ENCODE peak calls at places on chromosome 2, in four cellular contexts. One of them, this sample, is unnamed. For H3K36me3, the result is how much of the 10 kb centered on the place peaks cover.

GRCh38 chr2:203869610-203870042 is 2.1 kb downstream of the CTLA4 start:
- DNase-seq in astrocyte: no peak
- DNase-seq in mucosa of descending colon: no peak
- DNase-seq in SK-N-SH: no peak
- DNase-seq in this sample: no peak

GRCh38 chr2:216555274-216555673 is 56.6 kb downstream of the RPL37A start:
- DNase-seq in SK-N-SH: no peak
- DNase-seq in mucosa of descending colon: no peak
- DNase-seq in astrocyte: peak
- DNase-seq in this sample: no peak

GRCh38 chr2:233847248-233847898 is 7.0 kb downstream of the HJURP start:
- DNase-seq in astrocyte: no peak
- DNase-seq in SK-N-SH: no peak
- DNase-seq in mucosa of descending colon: no peak
- DNase-seq in this sample: no peak

GRCh38 chr2:160747771-160748170 is 254.2 kb upstream of the RBMS1 start:
- DNase-seq in astrocyte: peak
- DNase-seq in mucosa of descending colon: no peak
- DNase-seq in SK-N-SH: no peak
- DNase-seq in this sample: no peak

GRCh38 chr2:55102056-55102812 is 52.0 kb upstream of the RTN4 start:
- DNase-seq in mucosa of descending colon: no peak
- DNase-seq in astrocyte: peak
- DNase-seq in SK-N-SH: no peak
- DNase-seq in this sample: no peak

GRCh38 chr2:156430978-156431358 is 5.2 kb upstream of the GPD2 start:
- DNase-seq in SK-N-SH: no peak
- DNase-seq in astrocyte: peak
- DNase-seq in mucosa of descending colon: no peak
- DNase-seq in this sample: peak

GRCh38 chr2:118815731-118816130 is 31.7 kb downstream of the EN1 start:
- DNase-seq in mucosa of descending colon: no peak
- DNase-seq in astrocyte: no peak
- DNase-seq in SK-N-SH: no peak
- DNase-seq in this sample: no peak

GRCh38 chr2:239678666-239679296 is 278.0 kb upstream of the HDAC4 start:
- DNase-seq in astrocyte: no peak
- DNase-seq in SK-N-SH: no peak
- DNase-seq in mucosa of descending colon: no peak
- DNase-seq in this sample: no peak

GRCh38 chr2:174824098-174824497 is 59.8 kb upstream of the CHRNA1 start:
- DNase-seq in mucosa of descending colon: no peak
- DNase-seq in astrocyte: no peak
- DNase-seq in SK-N-SH: no peak
- DNase-seq in this sample: no peak

GRCh38 chr2:182941121-182941713 is 74.8 kb upstream of the FRZB start:
- DNase-seq in mucosa of descending colon: no peak
- DNase-seq in SK-N-SH: peak
- DNase-seq in astrocyte: no peak
- DNase-seq in this sample: no peak

GRCh38 chr2:198913394-198914152 is 544.2 kb downstream of the SATB2 start:
- DNase-seq in mucosa of descending colon: no peak
- DNase-seq in astrocyte: no peak
- DNase-seq in SK-N-SH: no peak
- DNase-seq in this sample: peak

GRCh38 chr2:216774620-216775019 is 79.3 kb upstream of the IGFBP5 start:
- DNase-seq in SK-N-SH: no peak
- DNase-seq in mucosa of descending colon: no peak
- DNase-seq in astrocyte: peak
- DNase-seq in this sample: no peak

GRCh38 chr2:71700041-71700879 is 246.9 kb downstream of the DYSF start:
- DNase-seq in SK-N-SH: no peak
- DNase-seq in astrocyte: no peak
- DNase-seq in mucosa of descending colon: no peak
- DNase-seq in this sample: no peak

GRCh38 chr2:153197635-153198386 is 280.8 kb downstream of the RPRM start:
- DNase-seq in mucosa of descending colon: no peak
- DNase-seq in astrocyte: no peak
- DNase-seq in SK-N-SH: no peak
- DNase-seq in this sample: no peak

GRCh38 chr2:224584768-224585204 is 377 bp downstream of the CUL3 start:
- DNase-seq in mucosa of descending colon: no peak
- DNase-seq in astrocyte: no peak
- DNase-seq in SK-N-SH: peak
- DNase-seq in this sample: peak

GRCh38 chr2:219171231-219171651 is 1.4 kb upstream of the SLC23A3 start:
- DNase-seq in SK-N-SH: peak
- DNase-seq in astrocyte: peak
- DNase-seq in mucosa of descending colon: no peak
- DNase-seq in this sample: no peak

GRCh38 chr2:65075605-65076344 is 19.6 kb downstream of the CEP68 start:
- DNase-seq in SK-N-SH: no peak
- DNase-seq in mucosa of descending colon: peak
- DNase-seq in astrocyte: no peak
- DNase-seq in this sample: no peak

GRCh38 chr2:9327873-9328352 is 95.4 kb downstream of the ITGB1BP1 start:
- DNase-seq in astrocyte: no peak
- DNase-seq in mucosa of descending colon: no peak
- DNase-seq in SK-N-SH: no peak
- DNase-seq in this sample: no peak

GRCh38 chr2:109185338-109185737 is 56.3 kb downstream of the SH3RF3 start:
- DNase-seq in mucosa of descending colon: no peak
- DNase-seq in SK-N-SH: peak
- DNase-seq in astrocyte: peak
- DNase-seq in this sample: no peak

GRCh38 chr2:239098288-239098970 is 250.5 kb downstream of the TWIST2 start:
- DNase-seq in astrocyte: no peak
- DNase-seq in SK-N-SH: no peak
- DNase-seq in mucosa of descending colon: no peak
- DNase-seq in this sample: no peak

GRCh38 chr2:205720451-205720902 is 38.2 kb downstream of the NRP2 start:
- DNase-seq in SK-N-SH: no peak
- DNase-seq in mucosa of descending colon: peak
- DNase-seq in astrocyte: no peak
- DNase-seq in this sample: no peak

GRCh38 chr2:36497570-36498163 is 100.3 kb downstream of the FEZ2 start:
- DNase-seq in SK-N-SH: no peak
- DNase-seq in astrocyte: no peak
- DNase-seq in mucosa of descending colon: no peak
- DNase-seq in this sample: no peak

GRCh38 chr2:128531856-128532255 is 213.2 kb upstream of the HS6ST1 start:
- DNase-seq in mucosa of descending colon: no peak
- DNase-seq in SK-N-SH: no peak
- DNase-seq in astrocyte: no peak
- DNase-seq in this sample: no peak

GRCh38 chr2:160910681-160911080 is 249.5 kb upstream of the TANK start:
- DNase-seq in astrocyte: peak
- DNase-seq in mucosa of descending colon: no peak
- DNase-seq in SK-N-SH: peak
- DNase-seq in this sample: no peak

GRCh38 chr2:197359859-197360258 is 49.3 kb upstream of the ANKRD44 start:
- DNase-seq in SK-N-SH: no peak
- DNase-seq in astrocyte: no peak
- DNase-seq in mucosa of descending colon: no peak
- DNase-seq in this sample: no peak
- TF ChIP-seq CTCF in SK-N-SH: no peak
- TF ChIP-seq CTCF in astrocyte: no peak
- TF ChIP-seq CTCF in mucosa of descending colon: no peak
- TF ChIP-seq CTCF in this sample: peak

GRCh38 chr2:135154962-135155361 is 102.9 kb downstream of the RAB3GAP1 start:
- DNase-seq in SK-N-SH: no peak
- DNase-seq in mucosa of descending colon: no peak
- DNase-seq in astrocyte: no peak
- DNase-seq in this sample: no peak

GRCh38 chr2:135163306-135163705 is 111.2 kb downstream of the RAB3GAP1 start:
- DNase-seq in astrocyte: no peak
- DNase-seq in mucosa of descending colon: no peak
- DNase-seq in SK-N-SH: no peak
- DNase-seq in this sample: no peak

GRCh38 chr2:135157856-135158255 is 105.8 kb downstream of the RAB3GAP1 start:
- DNase-seq in mucosa of descending colon: no peak
- DNase-seq in SK-N-SH: no peak
- DNase-seq in astrocyte: no peak
- DNase-seq in this sample: no peak

GRCh38 chr2:135162377-135162776 is 110.3 kb downstream of the RAB3GAP1 start:
- DNase-seq in astrocyte: no peak
- DNase-seq in SK-N-SH: no peak
- DNase-seq in mucosa of descending colon: no peak
- DNase-seq in this sample: no peak

GRCh38 chr2:135159191-135159590 is 107.1 kb downstream of the RAB3GAP1 start:
- DNase-seq in mucosa of descending colon: no peak
- DNase-seq in astrocyte: no peak
- DNase-seq in SK-N-SH: no peak
- DNase-seq in this sample: no peak
- H3K36me3 ChIP-seq in mucosa of descending colon: under half
- H3K36me3 ChIP-seq in astrocyte: under half
- H3K36me3 ChIP-seq in SK-N-SH: half or more
- H3K36me3 ChIP-seq in this sample: under half

GRCh38 chr2:19228720-19229119 is 129.7 kb downstream of the OSR1 start:
- DNase-seq in astrocyte: no peak
- DNase-seq in mucosa of descending colon: no peak
- DNase-seq in SK-N-SH: no peak
- DNase-seq in this sample: no peak
- TF ChIP-seq CTCF in astrocyte: no peak
- TF ChIP-seq CTCF in mucosa of descending colon: no peak
- TF ChIP-seq CTCF in SK-N-SH: no peak
- TF ChIP-seq CTCF in this sample: no peak

DNA sequence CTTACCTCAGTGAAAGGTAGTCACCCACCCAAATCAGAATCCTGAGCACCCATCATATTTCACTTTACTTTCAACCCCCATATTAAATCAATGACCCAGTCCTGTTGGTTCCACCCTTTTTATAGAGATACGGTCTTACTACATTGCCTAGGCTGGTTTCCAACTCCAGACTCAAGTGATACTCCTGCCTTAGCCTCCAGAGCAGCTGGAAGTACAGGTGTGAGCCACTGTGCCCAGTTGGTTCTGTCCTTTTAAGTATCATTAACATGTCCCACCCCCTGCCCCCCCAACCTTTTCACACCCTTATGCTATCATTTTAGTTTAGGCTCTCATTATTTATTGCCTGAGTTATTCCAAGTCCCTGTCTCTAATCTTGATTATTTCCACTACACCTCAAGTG is 28.7 kb downstream of the MSH6 start:
- DNase-seq in astrocyte: no peak
- DNase-seq in SK-N-SH: no peak
- DNase-seq in mucosa of descending colon: no peak
- DNase-seq in this sample: no peak
- H3K36me3 ChIP-seq in astrocyte: under half
- H3K36me3 ChIP-seq in SK-N-SH: half or more
- H3K36me3 ChIP-seq in mucosa of descending colon: under half
- H3K36me3 ChIP-seq in this sample: under half

GRCh38 chr2:3737128-3737527 is 33.8 kb downstream of the DCDC2C start:
- DNase-seq in astrocyte: no peak
- DNase-seq in mucosa of descending colon: no peak
- DNase-seq in SK-N-SH: no peak
- DNase-seq in this sample: no peak

GRCh38 chr2:3741372-3741771 is 38.0 kb downstream of the DCDC2C start:
- DNase-seq in astrocyte: no peak
- DNase-seq in mucosa of descending colon: no peak
- DNase-seq in SK-N-SH: no peak
- DNase-seq in this sample: no peak

GRCh38 chr2:3736112-3736511 is 32.7 kb downstream of the DCDC2C start:
- DNase-seq in astrocyte: no peak
- DNase-seq in mucosa of descending colon: no peak
- DNase-seq in SK-N-SH: no peak
- DNase-seq in this sample: no peak

GRCh38 chr2:3739313-3739712 is 35.9 kb downstream of the DCDC2C start:
- DNase-seq in astrocyte: no peak
- DNase-seq in mucosa of descending colon: no peak
- DNase-seq in SK-N-SH: no peak
- DNase-seq in this sample: no peak

GRCh38 chr2:3738454-3738853 is 35.1 kb downstream of the DCDC2C start:
- DNase-seq in astrocyte: no peak
- DNase-seq in mucosa of descending colon: no peak
- DNase-seq in SK-N-SH: peak
- DNase-seq in this sample: no peak
- TF ChIP-seq CTCF in astrocyte: peak
- TF ChIP-seq CTCF in mucosa of descending colon: no peak
- TF ChIP-seq CTCF in SK-N-SH: peak
- TF ChIP-seq CTCF in this sample: no peak

DNA sequence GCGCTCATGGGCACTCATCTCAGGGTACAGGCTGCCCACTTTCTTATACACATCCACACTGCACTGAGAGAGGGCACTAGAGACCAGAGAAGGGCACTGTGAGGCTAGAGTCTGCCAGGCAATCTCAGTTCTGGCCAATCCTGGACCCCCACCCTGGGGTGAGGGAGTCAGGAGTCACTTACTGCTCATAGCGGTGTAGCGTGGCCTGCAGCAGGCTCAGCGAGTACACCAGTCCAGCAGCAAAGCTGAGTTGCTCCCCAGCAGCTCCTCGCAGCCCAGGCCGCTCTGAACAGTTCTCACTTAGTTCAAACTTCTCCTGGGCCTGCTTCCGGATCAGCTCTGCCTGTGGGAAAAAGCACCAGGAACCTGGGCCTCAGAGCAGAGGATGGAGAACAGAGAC is 12.3 kb downstream of the DCTN1 start:
- DNase-seq in astrocyte: no peak
- DNase-seq in SK-N-SH: no peak
- DNase-seq in mucosa of descending colon: no peak
- DNase-seq in this sample: no peak
- H3K36me3 ChIP-seq in astrocyte: half or more
- H3K36me3 ChIP-seq in SK-N-SH: under half
- H3K36me3 ChIP-seq in mucosa of descending colon: under half
- H3K36me3 ChIP-seq in this sample: under half

GRCh38 chr2:42810126-42810970 is 18.0 kb upstream of the HAAO start:
- DNase-seq in astrocyte: peak
- DNase-seq in SK-N-SH: peak
- DNase-seq in mucosa of descending colon: peak
- DNase-seq in this sample: peak

GRCh38 chr2:42808301-42808700 is 15.9 kb upstream of the HAAO start:
- DNase-seq in astrocyte: no peak
- DNase-seq in mucosa of descending colon: no peak
- DNase-seq in SK-N-SH: no peak
- DNase-seq in this sample: no peak

GRCh38 chr2:42809131-42809875 is 16.9 kb upstream of the HAAO start:
- DNase-seq in mucosa of descending colon: peak
- DNase-seq in astrocyte: no peak
- DNase-seq in SK-N-SH: peak
- DNase-seq in this sample: no peak

GRCh38 chr2:42810971-42811865 is 18.8 kb upstream of the HAAO start:
- DNase-seq in SK-N-SH: peak
- DNase-seq in mucosa of descending colon: peak
- DNase-seq in astrocyte: peak
- DNase-seq in this sample: no peak

GRCh38 chr2:42809876-42810125 is 17.4 kb upstream of the HAAO start:
- DNase-seq in astrocyte: peak
- DNase-seq in SK-N-SH: peak
- DNase-seq in mucosa of descending colon: peak
- DNase-seq in this sample: no peak
- TF ChIP-seq CTCF in astrocyte: no peak
- TF ChIP-seq CTCF in SK-N-SH: peak
- TF ChIP-seq CTCF in mucosa of descending colon: no peak
- TF ChIP-seq CTCF in this sample: no peak

This sample was measured in GM06990.